ENCODE peak calls at places on chromosomes 3 and 15, in four cellular contexts. G is glutamatergic neuron; T is CD4-positive, alpha-beta memory T cell; K is lung. P is an unnamed sample.

GRCh38 chr15:69718916-69719315 is 266.3 kb downstream of the RPLP1 start:
- DNase-seq in G (no peak), T (no peak), K (peak), P (no peak)

GRCh38 chr3:42652611-42653302 is 740 bp upstream of the ZBTB47 start:
- DNase-seq in G (no peak), T (no peak), K (peak), P (no peak)

GRCh38 chr3:124401841-124402240 is 328.4 kb upstream of the UMPS start:
- DNase-seq in G (no peak), T (no peak), K (no peak), P (no peak)

GRCh38 chr3:131033480-131034080 is 6.9 kb downstream of the NEK11 start:
- DNase-seq in G (no peak), T (peak), K (no peak), P (peak)

GRCh38 chr3:197482001-197482400 is 73.8 kb downstream of the BDH1 start:
- DNase-seq in G (no peak), T (no peak), K (no peak), P (no peak)

GRCh38 chr3:62131620-62132019 is 241.7 kb downstream of the FEZF2 start:
- DNase-seq in G (no peak), T (no peak), K (no peak), P (no peak)

GRCh38 chr15:88450125-88450798 is 16.9 kb downstream of the MRPL46 start:
- DNase-seq in G (peak), T (peak), K (peak), P (peak)

GRCh38 chr3:13849018-13849417 is 30.9 kb downstream of the WNT7A start:
- DNase-seq in G (no peak), T (no peak), K (no peak), P (no peak)

GRCh38 chr3:151426337-151426648 is 34.6 kb downstream of the IGSF10 start:
- DNase-seq in G (no peak), T (no peak), K (no peak), P (no peak)

GRCh38 chr15:57376695-57377477 is 581 bp downstream of the CGNL1 start:
- DNase-seq in G (peak), T (no peak), K (peak), P (peak)

GRCh38 chr3:51338632-51339031 is 46.5 kb upstream of the MANF start:
- DNase-seq in G (no peak), T (no peak), K (no peak), P (no peak)

GRCh38 chr15:42348083-42348482 is 11.2 kb upstream of the CAPN3 start:
- DNase-seq in G (no peak), T (no peak), K (no peak), P (no peak)

GRCh38 chr3:184237772-184238171 is 8.4 kb downstream of the VWA5B2 start:
- DNase-seq in G (no peak), T (no peak), K (no peak), P (no peak)

GRCh38 chr3:18351823-18352744 is 73.1 kb downstream of the SATB1 start:
- DNase-seq in G (no peak), T (no peak), K (no peak), P (no peak)

GRCh38 chr3:156760333-156760732 is 65.8 kb upstream of the LEKR1 start:
- DNase-seq in G (no peak), T (no peak), K (no peak), P (no peak)

GRCh38 chr3:65953881-65954733 is 84.6 kb downstream of the MAGI1 start:
- DNase-seq in G (no peak), T (no peak), K (peak), P (no peak)

GRCh38 chr15:42387603-42388002 is 28.3 kb downstream of the CAPN3 start:
- DNase-seq in G (no peak), T (no peak), K (no peak), P (no peak)

GRCh38 chr15:98085003-98085639 is 124.6 kb downstream of the ARRDC4 start:
- DNase-seq in G (no peak), T (peak), K (no peak), P (peak)

GRCh38 chr3:109702252-109702651 is 364.9 kb upstream of the DPPA4 start:
- DNase-seq in G (no peak), T (no peak), K (no peak), P (no peak)

GRCh38 chr15:55588070-55588817 is at the start of gene PYGO1:
- DNase-seq in G (peak), T (peak), K (peak), P (peak)

GRCh38 chr3:197353867-197354180 is 55.4 kb upstream of the DLG1 start:
- DNase-seq in G (no peak), T (no peak), K (no peak), P (no peak)

GRCh38 chr3:122994954-122995353 is 32.6 kb downstream of the SEMA5B start:
- DNase-seq in G (no peak), T (no peak), K (no peak), P (no peak)

P was measured in nephron progenitor cell.